ENCODE peak calls at places on chromosomes 13 and 19, in eight cellular contexts. One of them, this sample, is unnamed.

GRCh38 chr13:95411641-95412040 is 110.4 kb upstream of the ABCC4 start:
- DNase-seq in HepG2: no peak
- DNase-seq in SK-N-SH: no peak
- DNase-seq in GM12878: no peak
- DNase-seq in HCT116: no peak
- DNase-seq in K562: no peak
- DNase-seq in GM23338: no peak
- DNase-seq in Panc1: no peak
- DNase-seq in this sample: no peak

GRCh38 chr13:33125821-33126570 is 109.8 kb downstream of the KL start:
- DNase-seq in HepG2: peak; percentile 99
- DNase-seq in HCT116: peak; percentile 87
- DNase-seq in GM23338: peak; percentile 15
- DNase-seq in Panc1: peak; percentile 35
- DNase-seq in K562: no peak
- DNase-seq in SK-N-SH: no peak
- DNase-seq in GM12878: no peak
- DNase-seq in this sample: no peak

GRCh38 chr13:102677122-102677521 is 17.7 kb downstream of the METTL21C start:
- DNase-seq in HCT116: no peak
- DNase-seq in SK-N-SH: no peak
- DNase-seq in HepG2: no peak
- DNase-seq in Panc1: no peak
- DNase-seq in K562: no peak
- DNase-seq in GM23338: no peak
- DNase-seq in GM12878: no peak
- DNase-seq in this sample: no peak

GRCh38 chr19:54137913-54138776 is 583 bp downstream of the CNOT3 start:
- DNase-seq in HepG2: no peak
- DNase-seq in K562: peak; percentile 78
- DNase-seq in SK-N-SH: peak; percentile 75
- DNase-seq in HCT116: no peak
- DNase-seq in Panc1: no peak
- DNase-seq in GM23338: peak; percentile 47
- DNase-seq in GM12878: no peak
- DNase-seq in this sample: no peak

GRCh38 chr13:53200498-53201453 is 172.2 kb downstream of the OLFM4 start:
- DNase-seq in GM23338: peak; percentile 92
- DNase-seq in GM12878: no peak
- DNase-seq in Panc1: no peak
- DNase-seq in SK-N-SH: peak; percentile 44
- DNase-seq in HepG2: no peak
- DNase-seq in HCT116: no peak
- DNase-seq in K562: no peak
- DNase-seq in this sample: no peak

GRCh38 chr13:110221331-110221730 is 85.6 kb downstream of the COL4A1 start:
- DNase-seq in HCT116: no peak
- DNase-seq in HepG2: no peak
- DNase-seq in Panc1: no peak
- DNase-seq in K562: no peak
- DNase-seq in SK-N-SH: no peak
- DNase-seq in GM12878: no peak
- DNase-seq in GM23338: no peak
- DNase-seq in this sample: no peak

GRCh38 chr13:31503626-31504025 is 235.7 kb upstream of the RXFP2 start:
- DNase-seq in HCT116: no peak
- DNase-seq in K562: no peak
- DNase-seq in Panc1: no peak
- DNase-seq in GM23338: no peak
- DNase-seq in GM12878: no peak
- DNase-seq in SK-N-SH: no peak
- DNase-seq in HepG2: no peak
- DNase-seq in this sample: no peak

GRCh38 chr13:95724252-95724651 is 47.3 kb downstream of the DNAJC3 start:
- DNase-seq in K562: no peak
- DNase-seq in GM23338: no peak
- DNase-seq in SK-N-SH: no peak
- DNase-seq in Panc1: no peak
- DNase-seq in HepG2: no peak
- DNase-seq in GM12878: no peak
- DNase-seq in HCT116: no peak
- DNase-seq in this sample: no peak

GRCh38 chr19:8578642-8579265 is 1.5 kb upstream of the MYO1F start:
- DNase-seq in HepG2: peak; percentile 35
- DNase-seq in SK-N-SH: peak; percentile 85
- DNase-seq in HCT116: peak; percentile 47
- DNase-seq in K562: peak; percentile 77
- DNase-seq in GM12878: no peak
- DNase-seq in GM23338: peak; percentile 94
- DNase-seq in Panc1: no peak
- DNase-seq in this sample: no peak

GRCh38 chr13:100140441-100140840 is 51.5 kb downstream of the PCCA start:
- DNase-seq in HepG2: no peak
- DNase-seq in Panc1: no peak
- DNase-seq in SK-N-SH: no peak
- DNase-seq in GM23338: no peak
- DNase-seq in K562: no peak
- DNase-seq in HCT116: no peak
- DNase-seq in GM12878: no peak
- DNase-seq in this sample: no peak

GRCh38 chr13:24264976-24265375 is 44.4 kb upstream of the C1QTNF9 start:
- DNase-seq in GM12878: no peak
- DNase-seq in HepG2: no peak
- DNase-seq in Panc1: no peak
- DNase-seq in K562: no peak
- DNase-seq in GM23338: no peak
- DNase-seq in SK-N-SH: no peak
- DNase-seq in HCT116: no peak
- DNase-seq in this sample: no peak

GRCh38 chr13:54574791-54575190 is 1546.2 kb downstream of the OLFM4 start:
- DNase-seq in GM23338: no peak
- DNase-seq in Panc1: no peak
- DNase-seq in SK-N-SH: no peak
- DNase-seq in K562: no peak
- DNase-seq in HepG2: no peak
- DNase-seq in GM12878: no peak
- DNase-seq in HCT116: no peak
- DNase-seq in this sample: no peak

GRCh38 chr13:32038353-32038752 is 6.8 kb downstream of the FRY start:
- DNase-seq in SK-N-SH: no peak
- DNase-seq in GM23338: no peak
- DNase-seq in HCT116: no peak
- DNase-seq in Panc1: no peak
- DNase-seq in GM12878: no peak
- DNase-seq in K562: no peak
- DNase-seq in HepG2: no peak
- DNase-seq in this sample: no peak

GRCh38 chr13:39597828-39598227 is 5.2 kb downstream of the LHFPL6 start:
- DNase-seq in Panc1: no peak
- DNase-seq in GM23338: no peak
- DNase-seq in K562: no peak
- DNase-seq in SK-N-SH: no peak
- DNase-seq in HepG2: no peak
- DNase-seq in GM12878: no peak
- DNase-seq in HCT116: no peak
- DNase-seq in this sample: no peak

GRCh38 chr19:56301886-56302620 is 12.6 kb downstream of the ZSCAN5A start:
- DNase-seq in GM23338: no peak
- DNase-seq in HCT116: no peak
- DNase-seq in GM12878: no peak
- DNase-seq in SK-N-SH: no peak
- DNase-seq in K562: no peak
- DNase-seq in Panc1: no peak
- DNase-seq in HepG2: no peak
- DNase-seq in this sample: peak; percentile 29

GRCh38 chr13:112990783-112991182 is 21.8 kb downstream of the MCF2L start:
- DNase-seq in SK-N-SH: peak; percentile 61
- DNase-seq in Panc1: no peak
- DNase-seq in GM23338: peak; percentile 67
- DNase-seq in HepG2: no peak
- DNase-seq in HCT116: no peak
- DNase-seq in K562: no peak
- DNase-seq in GM12878: no peak
- DNase-seq in this sample: no peak

GRCh38 chr13:74461011-74461410 is 326.8 kb upstream of the KLF12 start:
- DNase-seq in K562: no peak
- DNase-seq in HCT116: no peak
- DNase-seq in GM23338: no peak
- DNase-seq in Panc1: no peak
- DNase-seq in HepG2: no peak
- DNase-seq in GM12878: no peak
- DNase-seq in SK-N-SH: no peak
- DNase-seq in this sample: no peak

GRCh38 chr19:38298841-38299680 is 5.0 kb upstream of the C19orf33 start:
- DNase-seq in K562: no peak
- DNase-seq in GM23338: no peak
- DNase-seq in SK-N-SH: no peak
- DNase-seq in Panc1: no peak
- DNase-seq in GM12878: no peak
- DNase-seq in HepG2: no peak
- DNase-seq in HCT116: no peak
- DNase-seq in this sample: no peak

GRCh38 chr13:31444266-31444862 is 244.6 kb downstream of the B3GLCT start:
- DNase-seq in GM23338: no peak
- DNase-seq in Panc1: no peak
- DNase-seq in HepG2: no peak
- DNase-seq in GM12878: no peak
- DNase-seq in SK-N-SH: no peak
- DNase-seq in K562: no peak
- DNase-seq in HCT116: no peak
- DNase-seq in this sample: no peak

GRCh38 chr13:51858433-51859247 is 3.1 kb upstream of the CCDC70 start:
- DNase-seq in GM23338: peak; percentile 38
- DNase-seq in SK-N-SH: no peak
- DNase-seq in HCT116: no peak
- DNase-seq in K562: no peak
- DNase-seq in Panc1: no peak
- DNase-seq in GM12878: no peak
- DNase-seq in HepG2: peak; percentile 22
- DNase-seq in this sample: no peak

GRCh38 chr13:42039946-42040729 is 8.3 kb upstream of the DGKH start:
- DNase-seq in GM23338: peak; percentile 77
- DNase-seq in HepG2: no peak
- DNase-seq in Panc1: no peak
- DNase-seq in K562: peak; percentile 89
- DNase-seq in GM12878: peak; percentile 25
- DNase-seq in HCT116: peak; percentile 35
- DNase-seq in SK-N-SH: peak; percentile 99
- DNase-seq in this sample: no peak
- TF ChIP-seq POLR2AphosphoS5 in GM23338: no peak
- TF ChIP-seq POLR2AphosphoS5 in HepG2: no peak
- TF ChIP-seq POLR2AphosphoS5 in Panc1: peak; percentile 65
- TF ChIP-seq POLR2AphosphoS5 in K562: peak; percentile 71
- TF ChIP-seq POLR2AphosphoS5 in GM12878: peak; percentile 93
- TF ChIP-seq POLR2AphosphoS5 in HCT116: no peak
- TF ChIP-seq POLR2AphosphoS5 in SK-N-SH: peak; percentile 90
- TF ChIP-seq POLR2AphosphoS5 in this sample: peak; percentile 31

GRCh38 chr13:108267338-108267737 is 2.2 kb upstream of the TNFSF13B start:
- DNase-seq in SK-N-SH: no peak
- DNase-seq in HepG2: no peak
- DNase-seq in GM12878: no peak
- DNase-seq in HCT116: no peak
- DNase-seq in K562: no peak
- DNase-seq in Panc1: no peak
- DNase-seq in GM23338: no peak
- DNase-seq in this sample: no peak

GRCh38 chr13:108268713-108269112 is 805 bp upstream of the TNFSF13B start:
- DNase-seq in HepG2: no peak
- DNase-seq in HCT116: no peak
- DNase-seq in GM12878: no peak
- DNase-seq in GM23338: no peak
- DNase-seq in SK-N-SH: no peak
- DNase-seq in K562: no peak
- DNase-seq in Panc1: no peak
- DNase-seq in this sample: peak; percentile 33

GRCh38 chr13:108269601-108270328 is at the start of gene TNFSF13B:
- DNase-seq in HCT116: no peak
- DNase-seq in GM12878: peak; percentile 74
- DNase-seq in K562: no peak
- DNase-seq in HepG2: peak; percentile 7
- DNase-seq in Panc1: no peak
- DNase-seq in GM23338: peak; percentile 71
- DNase-seq in SK-N-SH: peak; percentile 15
- DNase-seq in this sample: peak; percentile 90

GRCh38 chr13:108263961-108264360 is 5.6 kb upstream of the TNFSF13B start:
- DNase-seq in HepG2: no peak
- DNase-seq in HCT116: no peak
- DNase-seq in GM23338: no peak
- DNase-seq in Panc1: no peak
- DNase-seq in GM12878: no peak
- DNase-seq in SK-N-SH: no peak
- DNase-seq in K562: no peak
- DNase-seq in this sample: no peak

GRCh38 chr13:108266316-108266936 is 3.1 kb upstream of the TNFSF13B start:
- DNase-seq in SK-N-SH: peak; percentile 3
- DNase-seq in HepG2: no peak
- DNase-seq in GM23338: no peak
- DNase-seq in Panc1: no peak
- DNase-seq in HCT116: no peak
- DNase-seq in K562: no peak
- DNase-seq in GM12878: no peak
- DNase-seq in this sample: no peak
- TF ChIP-seq REST in SK-N-SH: no peak
- TF ChIP-seq REST in HepG2: no peak
- TF ChIP-seq REST in GM23338: no peak
- TF ChIP-seq REST in Panc1: no peak
- TF ChIP-seq REST in HCT116: no peak
- TF ChIP-seq REST in K562: no peak
- TF ChIP-seq REST in GM12878: no peak
- TF ChIP-seq REST in this sample: no peak

DNA sequence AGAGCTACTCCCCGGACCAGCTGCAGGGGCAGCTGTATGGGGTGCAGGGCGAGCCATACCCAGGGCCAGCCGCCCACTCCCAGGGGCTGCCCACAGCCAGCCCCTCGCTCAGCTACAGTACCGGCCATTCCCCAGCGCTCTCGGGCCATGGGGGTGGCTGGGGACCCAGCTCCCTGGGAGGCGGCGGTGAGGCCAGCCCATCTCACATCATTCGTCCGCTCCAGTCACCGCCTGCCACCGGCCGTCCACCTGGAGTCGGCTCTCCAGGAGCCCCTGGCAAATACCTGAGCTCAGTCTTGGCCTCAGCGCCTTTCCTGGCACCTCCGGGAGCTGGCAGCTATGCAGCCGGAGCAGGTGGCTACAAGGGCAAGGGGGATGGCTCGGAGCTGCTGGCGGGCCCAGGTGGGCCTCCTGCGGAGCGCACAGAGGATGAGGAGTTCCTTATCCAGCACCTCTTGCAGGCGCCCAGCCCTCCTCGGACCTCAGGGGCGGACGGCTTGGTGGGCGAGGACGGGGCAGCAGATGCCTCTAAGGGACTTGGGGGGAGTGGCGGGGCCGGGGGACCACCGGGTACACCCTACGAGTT is 4.9 kb downstream of the PRR12 start:
- DNase-seq in SK-N-SH: no peak
- DNase-seq in HCT116: no peak
- DNase-seq in Panc1: no peak
- DNase-seq in GM23338: no peak
- DNase-seq in GM12878: no peak
- DNase-seq in HepG2: no peak
- DNase-seq in K562: no peak
- DNase-seq in this sample: no peak
- TF ChIP-seq POLR2AphosphoS5 in SK-N-SH: no peak
- TF ChIP-seq POLR2AphosphoS5 in HCT116: no peak
- TF ChIP-seq POLR2AphosphoS5 in Panc1: no peak
- TF ChIP-seq POLR2AphosphoS5 in GM23338: no peak
- TF ChIP-seq POLR2AphosphoS5 in GM12878: no peak
- TF ChIP-seq POLR2AphosphoS5 in HepG2: no peak
- TF ChIP-seq POLR2AphosphoS5 in K562: no peak
- TF ChIP-seq POLR2AphosphoS5 in this sample: no peak

GRCh38 chr13:20525144-20525600 is 485 bp downstream of the CRYL1 start:
- DNase-seq in GM12878: no peak
- DNase-seq in SK-N-SH: no peak
- DNase-seq in GM23338: peak; percentile 66
- DNase-seq in Panc1: no peak
- DNase-seq in HCT116: no peak
- DNase-seq in K562: peak; percentile 17
- DNase-seq in HepG2: peak; percentile 15
- DNase-seq in this sample: no peak
- TF ChIP-seq REST in GM12878: no peak
- TF ChIP-seq REST in SK-N-SH: no peak
- TF ChIP-seq REST in GM23338: no peak
- TF ChIP-seq REST in Panc1: no peak
- TF ChIP-seq REST in HCT116: no peak
- TF ChIP-seq REST in K562: no peak
- TF ChIP-seq REST in HepG2: no peak
- TF ChIP-seq REST in this sample: no peak

This sample was measured in HL-60.